ENCODE peak calls at places on chromosomes 16 and 17, in four cellular contexts. M is caudate nucleus, B is brain microvascular endothelial cell, D is SK-N-SH. O is an unnamed sample.

GRCh38 chr17:6753006-6753445 is 2.8 kb upstream of the XAF1 start:
- DNase-seq in B (peak), D (no peak), M (no peak), O (no peak)

GRCh38 chr17:81317992-81318391 is 22.9 kb upstream of the SLC38A10 start:
- DNase-seq in D (no peak), B (no peak), M (no peak), O (no peak)

GRCh38 chr16:31007684-31008083 is 2.8 kb downstream of the STX1B start:
- DNase-seq in B (no peak), D (peak), M (no peak), O (no peak)

GRCh38 chr17:39845052-39845976 is 18.8 kb downstream of the IKZF3 start:
- DNase-seq in D (no peak), M (no peak), B (no peak), O (no peak)

GRCh38 chr16:84495506-84495905 is 9.0 kb downstream of the MEAK7 start:
- DNase-seq in D (no peak), M (no peak), B (no peak), O (no peak)

GRCh38 chr16:55760665-55761035 is 72.2 kb downstream of the CES1 start:
- DNase-seq in D (no peak), M (no peak), B (no peak), O (no peak)

GRCh38 chr16:65600629-65601028 is 478.8 kb upstream of the CDH11 start:
- DNase-seq in D (no peak), B (no peak), M (no peak), O (no peak)

GRCh38 chr17:39659286-39660010 is 5.7 kb upstream of the TCAP start:
- DNase-seq in B (no peak), M (no peak), D (no peak), O (no peak)

GRCh38 chr17:45768000-45768399 is 16.1 kb upstream of the CRHR1 start:
- DNase-seq in M (no peak), B (no peak), D (no peak), O (no peak)

GRCh38 chr16:12188674-12189249 is 212.2 kb downstream of the SNX29 start:
- DNase-seq in B (no peak), M (no peak), D (no peak), O (no peak)

GRCh38 chr17:38724337-38724988 is 5.7 kb upstream of the CISD3 start:
- DNase-seq in M (peak), B (no peak), D (peak), O (no peak)

GRCh38 chr17:65545708-65546523 is 15.5 kb downstream of the AXIN2 start:
- DNase-seq in B (no peak), M (no peak), D (no peak), O (no peak)

GRCh38 chr17:73394523-73395450 is 83.0 kb upstream of the CDC42EP4 start:
- DNase-seq in M (no peak), D (no peak), B (no peak), O (no peak)

GRCh38 chr17:47272491-47272890 is 18.9 kb downstream of the ITGB3 start:
- DNase-seq in B (no peak), D (no peak), M (no peak), O (no peak)
- H3K27ac ChIP-seq in B (no peak), D (no peak), M (no peak), O (no peak)

GRCh38 chr17:58414596-58414997 is 2.7 kb downstream of the RNF43 start:
- DNase-seq in D (no peak), M (no peak), B (no peak), O (no peak)
- H3K27ac ChIP-seq in D (no peak), M (no peak), B (no peak), O (peak)

GRCh38 chr16:58684001-58684353 is 593 bp downstream of the SLC38A7 start:
- DNase-seq in D (no peak), B (peak), M (no peak), O (no peak)

GRCh38 chr16:58679763-58680162 is 4.8 kb downstream of the SLC38A7 start:
- DNase-seq in D (no peak), B (no peak), M (no peak), O (no peak)

GRCh38 chr16:58684354-58685083 is at the start of gene SLC38A7:
- DNase-seq in M (no peak), D (peak), B (peak), O (no peak)

DNA sequence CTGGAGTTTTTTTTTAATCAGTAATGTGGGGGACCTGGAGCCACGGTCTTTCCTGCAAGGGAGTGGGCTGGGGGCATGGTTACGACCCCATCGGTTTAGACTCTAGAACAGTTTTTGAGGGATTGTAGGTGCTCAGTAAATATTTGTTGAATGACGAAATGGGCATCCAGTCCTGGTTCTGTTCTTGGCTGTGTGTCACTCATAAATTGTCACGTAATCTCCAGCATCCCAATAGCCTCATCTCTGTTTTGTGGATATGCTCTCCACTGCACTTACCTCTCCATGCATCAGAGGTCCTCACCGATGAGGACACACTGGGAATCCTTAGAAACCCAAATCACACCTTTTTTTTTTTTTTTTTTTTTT is 497 bp upstream of the SLC38A7 start:
- DNase-seq in B (no peak), D (no peak), M (no peak), O (no peak)
- H3K27ac ChIP-seq in B (no peak), D (no peak), M (no peak), O (no peak)

GRCh38 chr17:3398310-3398709 is at the start of gene OR1E1:
- DNase-seq in M (no peak), B (no peak), D (no peak), O (no peak)
- H3K27ac ChIP-seq in M (no peak), B (no peak), D (no peak), O (no peak)

GRCh38 chr16:23145186-23145585 is 4.1 kb downstream of the USP31 start:
- DNase-seq in D (no peak), M (no peak), B (no peak), O (peak)
- H3K27ac ChIP-seq in D (no peak), M (no peak), B (no peak), O (peak)

DNA sequence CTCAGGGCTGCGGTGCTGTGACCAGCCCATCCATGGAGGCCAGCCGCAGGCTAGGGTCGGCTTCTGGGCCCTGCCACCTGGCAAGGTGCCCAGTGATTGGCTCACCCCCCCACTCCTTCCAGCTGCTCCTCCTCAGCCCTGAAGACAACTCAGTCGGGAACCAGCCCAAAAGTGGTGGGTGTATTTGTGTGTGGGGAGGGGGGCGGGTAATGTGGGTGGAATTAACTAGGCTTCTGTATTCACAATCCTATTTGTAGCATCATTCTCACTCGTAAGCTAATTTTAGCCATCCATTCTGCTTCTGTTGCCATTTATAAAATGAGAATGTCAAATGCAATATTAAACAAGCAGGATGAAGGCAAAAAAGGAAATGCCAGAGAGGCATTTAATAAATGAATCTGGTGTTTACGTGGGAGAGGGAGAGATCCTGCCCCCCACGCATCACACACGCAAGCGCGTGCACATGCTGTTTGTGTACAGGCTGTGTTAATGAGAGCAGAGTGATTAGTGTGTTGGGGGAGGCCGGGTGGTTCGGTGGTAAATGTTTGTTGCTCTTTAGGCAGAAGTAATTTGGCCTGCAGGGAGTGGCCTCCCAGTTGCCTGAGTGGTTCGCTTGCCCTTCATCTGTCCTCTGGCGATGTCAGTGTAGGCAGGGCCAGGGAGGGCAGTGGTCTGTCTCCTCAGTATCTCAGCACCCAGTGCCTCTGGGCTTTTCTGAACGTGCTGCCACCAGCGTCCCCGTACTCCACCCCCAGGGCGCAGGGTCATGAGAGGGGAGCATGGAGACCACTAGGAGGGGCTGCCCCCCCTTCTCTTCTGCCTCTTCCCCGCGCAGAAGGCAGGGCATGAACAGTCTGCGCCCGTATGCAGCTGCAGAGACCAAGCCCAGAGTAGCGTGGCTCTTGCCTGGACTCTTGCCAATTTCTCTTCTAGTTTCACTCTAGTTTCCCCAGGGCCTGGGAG is 140.0 kb downstream of the CCDC182 start:
- DNase-seq in D (peak), B (peak), M (no peak), O (no peak)
- H3K27ac ChIP-seq in D (peak), B (no peak), M (peak), O (no peak)

GRCh38 chr17:2595200-2595599 is 1.7 kb downstream of the PAFAH1B1 start:
- DNase-seq in M (no peak), D (no peak), B (no peak), O (no peak)
- H3K27ac ChIP-seq in M (peak), D (peak), B (peak), O (peak)

GRCh38 chr16:24524855-24525652 is 14.3 kb upstream of the RBBP6 start:
- DNase-seq in B (no peak), D (no peak), M (no peak), O (no peak)
- H3K27ac ChIP-seq in B (no peak), D (no peak), M (no peak), O (peak)

O was measured in epithelial cell of prostate.